ENCODE peak calls at places on chromosomes 5 and 9, in seven cellular contexts. E, S, P, R, F, N and W are unnamed samples.

GRCh38 chr5:135501965-135502364 is 33.8 kb downstream of the NEUROG1 start:
- DNase-seq in E (no peak), S (no peak), P (no peak), R (no peak), F (no peak), N (no peak), W (peak; percentile 29)

GRCh38 chr9:136588663-136589464 is 43.0 kb upstream of the NOTCH1 start:
- DNase-seq in E (no peak), S (no peak), P (no peak), R (no peak), F (no peak), N (no peak), W (peak; percentile 91)

GRCh38 chr5:73263001-73263710 is 90.2 kb downstream of the TMEM174 start:
- DNase-seq in E (no peak), S (peak; percentile 14), P (no peak), R (no peak), F (no peak), N (no peak), W (no peak)

GRCh38 chr9:26462213-26462612 is 430.4 kb downstream of the CAAP1 start:
- DNase-seq in E (no peak), S (no peak), P (no peak), R (no peak), F (no peak), N (no peak), W (no peak)

GRCh38 chr9:137432687-137433348 is 8.3 kb downstream of the ENTPD8 start:
- DNase-seq in E (no peak), S (no peak), P (no peak), R (no peak), F (no peak), N (no peak), W (no peak)

GRCh38 chr5:151156732-151157402 is 712 bp downstream of the ANXA6 start:
- DNase-seq in E (no peak), S (peak; percentile 35), P (peak; percentile 23), R (no peak), F (no peak), N (no peak), W (no peak)

GRCh38 chr5:170681013-170681433 is 102.5 kb upstream of the GABRP start:
- DNase-seq in E (no peak), S (peak; percentile 37), P (peak; percentile 28), R (peak; percentile 17), F (peak; percentile 29), N (no peak), W (peak; percentile 42)

GRCh38 chr9:123355761-123356520 is at the start of gene CRB2:
- DNase-seq in E (no peak), S (no peak), P (no peak), R (no peak), F (no peak), N (no peak), W (peak; percentile 76)

GRCh38 chr9:104278929-104279500 is 184.9 kb downstream of the SMC2 start:
- DNase-seq in E (no peak), S (no peak), P (no peak), R (no peak), F (no peak), N (no peak), W (no peak)

GRCh38 chr5:115457985-115458384 is 86.6 kb downstream of the FEM1C start:
- DNase-seq in E (no peak), S (peak; percentile 54), P (no peak), R (peak; percentile 43), F (no peak), N (no peak), W (no peak)

GRCh38 chr9:89593776-89594427 is 10.9 kb upstream of the GADD45G start:
- DNase-seq in E (peak; percentile 67), S (peak; percentile 6), P (peak; percentile 7), R (no peak), F (peak; percentile 31), N (no peak), W (peak; percentile 77)

GRCh38 chr5:38707352-38708324 is 138.2 kb upstream of the OSMR start:
- DNase-seq in E (no peak), S (no peak), P (no peak), R (no peak), F (no peak), N (no peak), W (no peak)

GRCh38 chr5:124860271-124860670 is 113.8 kb upstream of the ZNF608 start:
- DNase-seq in E (no peak), S (peak; percentile 48), P (peak; percentile 16), R (peak; percentile 31), F (no peak), N (no peak), W (no peak)

GRCh38 chr5:56302027-56302426 is 68.9 kb upstream of the ANKRD55 start:
- DNase-seq in E (no peak), S (peak; percentile 51), P (peak; percentile 58), R (peak; percentile 41), F (no peak), N (no peak), W (no peak)

GRCh38 chr5:168359820-168360460 is 68.5 kb downstream of the WWC1 start:
- DNase-seq in E (no peak), S (no peak), P (no peak), R (no peak), F (peak; percentile 61), N (peak; percentile 44), W (no peak)

GRCh38 chr5:135977375-135977928 is 22.7 kb upstream of the LECT2 start:
- DNase-seq in E (peak; percentile 29), S (peak; percentile 65), P (peak; percentile 30), R (peak; percentile 61), F (peak; percentile 16), N (peak; percentile 25), W (peak; percentile 64)

GRCh38 chr5:6827815-6828214 is 114.6 kb downstream of the TENT4A start:
- DNase-seq in E (no peak), S (no peak), P (no peak), R (no peak), F (no peak), N (no peak), W (no peak)

GRCh38 chr9:93826905-93827544 is 128.1 kb downstream of the BARX1 start:
- DNase-seq in E (no peak), S (no peak), P (no peak), R (no peak), F (no peak), N (no peak), W (peak; percentile 64)

GRCh38 chr5:66826696-66827095 is 230.5 kb downstream of the MAST4 start:
- DNase-seq in E (no peak), S (no peak), P (no peak), R (no peak), F (no peak), N (no peak), W (no peak)

GRCh38 chr5:134450374-134450773 is 38.7 kb upstream of the CDKN2AIPNL start:
- DNase-seq in E (no peak), S (no peak), P (no peak), R (no peak), F (no peak), N (no peak), W (no peak)

GRCh38 chr5:1493941-1494340 is 29.8 kb downstream of the LPCAT1 start:
- DNase-seq in E (no peak), S (no peak), P (no peak), R (no peak), F (no peak), N (no peak), W (no peak)

GRCh38 chr9:99239341-99240055 is 17.4 kb downstream of the SEC61B start:
- DNase-seq in E (no peak), S (peak; percentile 60), P (peak; percentile 36), R (peak; percentile 51), F (peak; percentile 19), N (no peak), W (peak; percentile 85)

GRCh38 chr9:93730213-93730612 is 153.8 kb downstream of the PHF2 start:
- DNase-seq in E (no peak), S (no peak), P (no peak), R (no peak), F (no peak), N (no peak), W (no peak)

GRCh38 chr9:87635656-87636501 is 90.0 kb upstream of the CTSL start:
- DNase-seq in E (no peak), S (no peak), P (no peak), R (no peak), F (no peak), N (no peak), W (no peak)

GRCh38 chr9:38622961-38623360 is 2.6 kb upstream of the ANKRD18A start:
- DNase-seq in E (no peak), S (no peak), P (no peak), R (no peak), F (no peak), N (no peak), W (no peak)

GRCh38 chr5:131783874-131784273 is 12.9 kb downstream of the FNIP1 start:
- DNase-seq in E (no peak), S (no peak), P (no peak), R (no peak), F (no peak), N (no peak), W (no peak)
- H3K27ac ChIP-seq in E (no peak overlapping the region), S (no peak overlapping the region), P (no peak overlapping the region), R (no peak overlapping the region), F (no peak overlapping the region), N (no peak overlapping the region), W (no peak overlapping the region)

GRCh38 chr5:173451651-173452050 is 123.4 kb upstream of the STC2 start:
- DNase-seq in E (no peak), S (no peak), P (peak; percentile 31), R (no peak), F (no peak), N (no peak), W (no peak)
- H4K20me1 ChIP-seq in E (no peaks in the 10 kb centered on the region), S (no peaks in the 10 kb centered on the region), P (no peaks in the 10 kb centered on the region), R (no peaks in the 10 kb centered on the region), F (no peaks in the 10 kb centered on the region), N (no peaks in the 10 kb centered on the region), W (no peaks in the 10 kb centered on the region)

DNA sequence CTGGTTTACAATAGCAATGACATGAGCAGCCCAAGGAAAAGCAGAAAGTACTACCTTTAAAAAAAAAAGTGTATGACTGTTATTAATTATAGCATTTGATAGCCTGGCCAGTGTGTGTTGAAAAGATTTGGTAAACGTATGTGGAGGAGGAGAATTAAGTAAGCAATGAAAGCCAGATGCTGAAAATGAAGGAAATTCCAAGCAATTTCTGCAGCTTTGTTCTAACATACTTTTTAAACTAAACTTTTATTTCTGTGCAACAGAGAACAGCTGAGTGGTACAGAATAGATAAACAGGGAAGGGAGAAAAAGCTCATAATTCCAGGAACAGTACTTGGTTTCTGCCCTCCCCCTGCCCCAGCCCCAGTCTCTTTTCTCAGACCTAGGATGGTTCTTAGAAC is 252.6 kb downstream of the ADAMTSL1 start:
- DNase-seq in E (no peak), S (no peak), P (peak; percentile 64), R (no peak), F (no peak), N (no peak), W (no peak)
- H2AFZ ChIP-seq in E (no peak overlapping the region), S (no peak overlapping the region), P (no peak overlapping the region), R (no peak overlapping the region), F (no peak overlapping the region), N (no peak overlapping the region), W (no peak overlapping the region)

GRCh38 chr5:159904874-159905273 is 11.4 kb upstream of the ADRA1B start:
- DNase-seq in E (no peak), S (no peak), P (no peak), R (no peak), F (no peak), N (no peak), W (no peak)

GRCh38 chr5:159903134-159903533 is 13.1 kb upstream of the ADRA1B start:
- DNase-seq in E (no peak), S (no peak), P (no peak), R (no peak), F (no peak), N (no peak), W (no peak)

GRCh38 chr5:159901772-159902171 is 14.5 kb upstream of the ADRA1B start:
- DNase-seq in E (no peak), S (no peak), P (no peak), R (no peak), F (no peak), N (no peak), W (no peak)

GRCh38 chr5:159901308-159901707 is 15.0 kb upstream of the ADRA1B start:
- DNase-seq in E (no peak), S (no peak), P (no peak), R (no peak), F (no peak), N (no peak), W (no peak)

GRCh38 chr5:159902444-159903121 is 13.7 kb upstream of the ADRA1B start:
- DNase-seq in E (no peak), S (peak; percentile 87), P (peak; percentile 46), R (peak; percentile 82), F (peak; percentile 95), N (no peak), W (no peak)
- H3K27ac ChIP-seq in E (no peak overlapping the region), S (no peak overlapping the region), P (no peak overlapping the region), R (peak overlapping the region; percentile 44), F (peak overlapping the region; percentile 93), N (peak overlapping the region; percentile 62), W (no peak overlapping the region)